ENCODE peak calls at places on chromosomes 12 and 14, in seven cellular contexts. One of them, this sample, is unnamed.

GRCh38 chr14:41343857-41344256 is 262.8 kb upstream of the LRFN5 start:
- DNase-seq in skeletal muscle cell: no peak
- DNase-seq in cardiac fibroblast: no peak
- DNase-seq in colonic mucosa: no peak
- DNase-seq in choroid plexus epithelial cell: no peak
- DNase-seq in GM23248: no peak
- DNase-seq in PC-9: no peak
- DNase-seq in this sample: no peak

GRCh38 chr12:45918818-45919217 is 71.6 kb downstream of the SCAF11 start:
- DNase-seq in cardiac fibroblast: peak; percentile 14
- DNase-seq in choroid plexus epithelial cell: no peak
- DNase-seq in GM23248: peak; percentile 13
- DNase-seq in skeletal muscle cell: peak; percentile 3
- DNase-seq in colonic mucosa: no peak
- DNase-seq in PC-9: no peak
- DNase-seq in this sample: no peak

GRCh38 chr14:101781240-101782061 is 19.9 kb downstream of the PPP2R5C start:
- DNase-seq in cardiac fibroblast: no peak
- DNase-seq in PC-9: no peak
- DNase-seq in GM23248: peak; percentile 62
- DNase-seq in choroid plexus epithelial cell: no peak
- DNase-seq in skeletal muscle cell: no peak
- DNase-seq in colonic mucosa: no peak
- DNase-seq in this sample: no peak

GRCh38 chr12:131449027-131449426 is 261.9 kb upstream of the SFSWAP start:
- DNase-seq in choroid plexus epithelial cell: no peak
- DNase-seq in PC-9: no peak
- DNase-seq in colonic mucosa: no peak
- DNase-seq in skeletal muscle cell: no peak
- DNase-seq in cardiac fibroblast: no peak
- DNase-seq in GM23248: no peak
- DNase-seq in this sample: no peak

GRCh38 chr12:102021540-102022246 is 40.1 kb downstream of the WASHC3 start:
- DNase-seq in PC-9: no peak
- DNase-seq in choroid plexus epithelial cell: no peak
- DNase-seq in skeletal muscle cell: no peak
- DNase-seq in cardiac fibroblast: no peak
- DNase-seq in colonic mucosa: no peak
- DNase-seq in GM23248: no peak
- DNase-seq in this sample: peak; percentile 63

GRCh38 chr12:121955258-121956040 is 37.1 kb downstream of the CFAP251 start:
- DNase-seq in colonic mucosa: no peak
- DNase-seq in PC-9: no peak
- DNase-seq in cardiac fibroblast: peak; percentile 56
- DNase-seq in choroid plexus epithelial cell: peak; percentile 63
- DNase-seq in GM23248: peak; percentile 56
- DNase-seq in skeletal muscle cell: no peak
- DNase-seq in this sample: no peak

GRCh38 chr12:32765906-32766305 is 10.2 kb upstream of the YARS2 start:
- DNase-seq in skeletal muscle cell: no peak
- DNase-seq in PC-9: no peak
- DNase-seq in GM23248: no peak
- DNase-seq in choroid plexus epithelial cell: peak; percentile 42
- DNase-seq in colonic mucosa: no peak
- DNase-seq in cardiac fibroblast: peak; percentile 51
- DNase-seq in this sample: peak; percentile 26

GRCh38 chr14:101620039-101620788 is 58.9 kb downstream of the DIO3 start:
- DNase-seq in cardiac fibroblast: no peak
- DNase-seq in PC-9: no peak
- DNase-seq in skeletal muscle cell: no peak
- DNase-seq in GM23248: no peak
- DNase-seq in colonic mucosa: no peak
- DNase-seq in choroid plexus epithelial cell: no peak
- DNase-seq in this sample: no peak

GRCh38 chr14:92886337-92886736 is 36.6 kb upstream of the CHGA start:
- DNase-seq in colonic mucosa: no peak
- DNase-seq in cardiac fibroblast: no peak
- DNase-seq in GM23248: no peak
- DNase-seq in choroid plexus epithelial cell: no peak
- DNase-seq in PC-9: no peak
- DNase-seq in skeletal muscle cell: no peak
- DNase-seq in this sample: no peak

GRCh38 chr12:91695964-91696363 is 449.7 kb downstream of the BTG1 start:
- DNase-seq in PC-9: no peak
- DNase-seq in GM23248: no peak
- DNase-seq in skeletal muscle cell: no peak
- DNase-seq in colonic mucosa: no peak
- DNase-seq in cardiac fibroblast: no peak
- DNase-seq in choroid plexus epithelial cell: peak; percentile 5
- DNase-seq in this sample: no peak

GRCh38 chr14:56812364-56813103 is 2.3 kb upstream of the OTX2 start:
- DNase-seq in colonic mucosa: no peak
- DNase-seq in skeletal muscle cell: no peak
- DNase-seq in choroid plexus epithelial cell: no peak
- DNase-seq in cardiac fibroblast: no peak
- DNase-seq in GM23248: no peak
- DNase-seq in PC-9: no peak
- DNase-seq in this sample: no peak

GRCh38 chr12:76874491-76875190 is 4.2 kb downstream of the CSRP2 start:
- DNase-seq in choroid plexus epithelial cell: no peak
- DNase-seq in cardiac fibroblast: no peak
- DNase-seq in skeletal muscle cell: no peak
- DNase-seq in GM23248: no peak
- DNase-seq in PC-9: no peak
- DNase-seq in colonic mucosa: no peak
- DNase-seq in this sample: no peak

GRCh38 chr14:59217011-59217410 is 28.5 kb downstream of the DAAM1 start:
- DNase-seq in choroid plexus epithelial cell: no peak
- DNase-seq in GM23248: no peak
- DNase-seq in skeletal muscle cell: no peak
- DNase-seq in colonic mucosa: no peak
- DNase-seq in cardiac fibroblast: no peak
- DNase-seq in PC-9: no peak
- DNase-seq in this sample: no peak

GRCh38 chr12:111034148-111034910 is 114.0 kb upstream of the MYL2 start:
- DNase-seq in skeletal muscle cell: no peak
- DNase-seq in PC-9: no peak
- DNase-seq in choroid plexus epithelial cell: no peak
- DNase-seq in cardiac fibroblast: no peak
- DNase-seq in GM23248: peak; percentile 4
- DNase-seq in colonic mucosa: no peak
- DNase-seq in this sample: no peak

GRCh38 chr12:111037047-111037446 is 116.7 kb upstream of the MYL2 start:
- DNase-seq in GM23248: no peak
- DNase-seq in cardiac fibroblast: no peak
- DNase-seq in PC-9: no peak
- DNase-seq in skeletal muscle cell: no peak
- DNase-seq in colonic mucosa: no peak
- DNase-seq in choroid plexus epithelial cell: no peak
- DNase-seq in this sample: no peak

GRCh38 chr12:111035578-111036301 is 115.4 kb upstream of the MYL2 start:
- DNase-seq in GM23248: no peak
- DNase-seq in choroid plexus epithelial cell: no peak
- DNase-seq in skeletal muscle cell: no peak
- DNase-seq in colonic mucosa: no peak
- DNase-seq in PC-9: no peak
- DNase-seq in cardiac fibroblast: no peak
- DNase-seq in this sample: no peak

GRCh38 chr12:111033281-111034147 is 113.1 kb upstream of the MYL2 start:
- DNase-seq in skeletal muscle cell: no peak
- DNase-seq in choroid plexus epithelial cell: no peak
- DNase-seq in GM23248: no peak
- DNase-seq in PC-9: no peak
- DNase-seq in cardiac fibroblast: no peak
- DNase-seq in colonic mucosa: no peak
- DNase-seq in this sample: no peak

GRCh38 chr12:111034911-111035577 is 114.7 kb upstream of the MYL2 start:
- DNase-seq in cardiac fibroblast: no peak
- DNase-seq in GM23248: peak; percentile 4
- DNase-seq in choroid plexus epithelial cell: peak; percentile 4
- DNase-seq in colonic mucosa: no peak
- DNase-seq in skeletal muscle cell: no peak
- DNase-seq in PC-9: no peak
- DNase-seq in this sample: no peak
- H3K4me3 ChIP-seq in cardiac fibroblast: no peak overlapping the region
- H3K4me3 ChIP-seq in GM23248: no peak overlapping the region
- H3K4me3 ChIP-seq in choroid plexus epithelial cell: no peak overlapping the region
- H3K4me3 ChIP-seq in colonic mucosa: no peak overlapping the region
- H3K4me3 ChIP-seq in skeletal muscle cell: no peak overlapping the region
- H3K4me3 ChIP-seq in PC-9: no peak overlapping the region
- H3K4me3 ChIP-seq in this sample: no peak overlapping the region

DNA sequence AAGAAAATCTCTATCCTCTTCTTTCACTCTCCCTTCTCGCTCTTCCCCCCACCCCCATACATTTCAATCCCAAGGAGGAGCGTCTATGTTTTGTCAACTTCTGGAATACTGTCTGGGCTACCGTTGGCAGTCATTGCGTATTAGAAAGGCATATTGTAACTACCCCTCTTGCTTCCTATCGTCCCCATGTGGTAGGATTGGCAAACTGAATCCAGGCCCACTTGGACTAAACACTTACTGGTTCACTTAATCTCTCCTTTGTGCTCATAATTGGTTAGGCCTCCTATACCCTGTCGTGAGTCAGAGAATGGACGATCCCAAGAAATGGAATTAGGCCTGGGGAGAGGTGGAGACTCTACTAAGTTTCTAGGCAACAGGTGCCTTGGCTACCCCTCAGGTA is 68.8 kb upstream of the SLC8A3 start:
- DNase-seq in PC-9: no peak
- DNase-seq in skeletal muscle cell: no peak
- DNase-seq in colonic mucosa: peak; percentile 36
- DNase-seq in cardiac fibroblast: no peak
- DNase-seq in choroid plexus epithelial cell: no peak
- DNase-seq in GM23248: no peak
- DNase-seq in this sample: no peak
- H3K4me3 ChIP-seq in PC-9: no peak overlapping the region
- H3K4me3 ChIP-seq in skeletal muscle cell: no peak overlapping the region
- H3K4me3 ChIP-seq in colonic mucosa: no peak overlapping the region
- H3K4me3 ChIP-seq in cardiac fibroblast: no peak overlapping the region
- H3K4me3 ChIP-seq in choroid plexus epithelial cell: no peak overlapping the region
- H3K4me3 ChIP-seq in GM23248: no peak overlapping the region
- H3K4me3 ChIP-seq in this sample: no peak overlapping the region

GRCh38 chr14:103155013-103155412 is 31.8 kb downstream of the TNFAIP2 start:
- DNase-seq in skeletal muscle cell: no peak
- DNase-seq in colonic mucosa: peak; percentile 44
- DNase-seq in PC-9: peak; percentile 98
- DNase-seq in choroid plexus epithelial cell: no peak
- DNase-seq in cardiac fibroblast: peak; percentile 68
- DNase-seq in GM23248: peak; percentile 89
- DNase-seq in this sample: peak; percentile 80
- H3K4me3 ChIP-seq in skeletal muscle cell: no peak overlapping the region
- H3K4me3 ChIP-seq in colonic mucosa: no peak overlapping the region
- H3K4me3 ChIP-seq in PC-9: no peak overlapping the region
- H3K4me3 ChIP-seq in choroid plexus epithelial cell: no peak overlapping the region
- H3K4me3 ChIP-seq in cardiac fibroblast: no peak overlapping the region
- H3K4me3 ChIP-seq in GM23248: no peak overlapping the region
- H3K4me3 ChIP-seq in this sample: no peak overlapping the region

DNA sequence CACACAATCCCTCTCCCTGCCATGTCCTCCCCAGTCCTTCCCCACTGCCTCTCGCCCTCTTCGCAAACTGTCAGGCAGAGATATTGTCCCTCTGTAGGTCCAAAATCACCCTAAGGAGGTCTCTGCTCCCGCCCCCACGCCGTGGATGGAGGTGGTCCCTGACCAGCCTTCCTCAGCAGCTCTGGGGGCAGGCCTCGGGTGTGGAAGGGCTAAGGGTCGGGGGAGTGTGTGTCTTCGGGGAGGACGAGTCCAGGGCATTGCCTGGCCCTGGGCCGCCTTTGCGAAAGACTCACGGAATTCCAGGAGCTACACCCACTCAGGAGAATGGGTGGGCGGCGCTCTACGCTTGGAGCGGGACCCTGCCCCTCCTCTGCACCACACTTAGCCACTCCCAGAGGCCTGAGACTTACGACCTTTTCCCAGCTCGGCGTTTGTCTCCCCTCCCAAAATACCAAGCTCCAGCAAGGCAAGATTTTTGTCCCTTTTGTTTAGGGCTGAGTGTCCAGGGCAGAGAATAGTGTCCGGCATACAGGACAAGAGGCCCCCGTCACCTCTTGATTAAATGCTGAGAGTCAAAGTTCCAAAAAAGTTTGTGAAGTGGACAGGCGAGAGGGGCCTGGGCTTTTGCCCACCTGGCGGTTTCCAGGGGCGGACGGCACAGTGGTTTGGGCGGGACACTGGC is 881 bp downstream of the PYGL start:
- DNase-seq in cardiac fibroblast: peak; percentile 81
- DNase-seq in colonic mucosa: peak; percentile 63
- DNase-seq in GM23248: peak; percentile 54
- DNase-seq in choroid plexus epithelial cell: no peak
- DNase-seq in skeletal muscle cell: no peak
- DNase-seq in PC-9: peak; percentile 77
- DNase-seq in this sample: peak; percentile 56
- H3K4me3 ChIP-seq in cardiac fibroblast: peak overlapping the region; percentile 90
- H3K4me3 ChIP-seq in colonic mucosa: peak overlapping the region; percentile 80
- H3K4me3 ChIP-seq in GM23248: peak overlapping the region; percentile 78
- H3K4me3 ChIP-seq in choroid plexus epithelial cell: peak overlapping the region; percentile 86
- H3K4me3 ChIP-seq in skeletal muscle cell: peak overlapping the region; percentile 73
- H3K4me3 ChIP-seq in PC-9: peak overlapping the region; percentile 93
- H3K4me3 ChIP-seq in this sample: peak overlapping the region; percentile 80

This sample was measured in fibroblast of villous mesenchyme.